ENCODE peak calls at places on chromosomes 2 and 18, in nine cellular contexts. H, E, S, T, B, X, U, O and A are unnamed samples.

GRCh38 chr2:105490956-105491355 is 92.1 kb upstream of the FHL2 start:
- DNase-seq in E (no peak), U (no peak), H (no peak), T (no peak), B (no peak), S (no peak), O (no peak), X (peak; percentile 34), A (no peak)

GRCh38 chr2:60475311-60475830 is 78.1 kb downstream of the BCL11A start:
- DNase-seq in E (no peak), U (no peak), T (no peak), H (no peak), B (no peak), S (no peak), O (no peak), X (no peak), A (no peak)

GRCh38 chr2:132252894-132253264 is 91.1 kb upstream of the ANKRD30BL start:
- DNase-seq in X (no peak), T (no peak), S (no peak), B (no peak), E (no peak), H (no peak), O (no peak), U (no peak), A (no peak)

GRCh38 chr18:58310517-58310916 is 266.5 kb downstream of the NEDD4L start:
- DNase-seq in S (no peak), B (no peak), O (no peak), X (peak; percentile 87), T (peak; percentile 51), U (no peak), E (peak; percentile 84), H (peak; percentile 56), A (peak; percentile 44)

GRCh38 chr2:6986894-6987487 is 69.8 kb downstream of the RNF144A start:
- DNase-seq in U (no peak), T (no peak), H (peak; percentile 33), B (no peak), E (no peak), O (no peak), S (no peak), X (no peak), A (no peak)

GRCh38 chr18:34977787-34978532 is 63.3 kb upstream of the MAPRE2 start:
- DNase-seq in U (no peak), O (no peak), X (peak; percentile 76), S (peak; percentile 73), H (no peak), E (peak; percentile 59), B (no peak), T (peak; percentile 37), A (peak; percentile 40)

GRCh38 chr2:170713280-170714155 is 1.6 kb upstream of the SP5 start:
- DNase-seq in H (no peak), B (no peak), E (no peak), U (no peak), O (peak; percentile 57), T (no peak), S (peak; percentile 52), X (peak; percentile 11), A (no peak)

GRCh38 chr18:34697891-34698290 is 12.2 kb upstream of the DTNA start:
- DNase-seq in S (no peak), B (no peak), E (no peak), T (no peak), O (no peak), H (peak; percentile 51), U (no peak), X (no peak), A (no peak)

GRCh38 chr2:55861733-55862132 is 61.8 kb downstream of the EFEMP1 start:
- DNase-seq in U (no peak), E (no peak), H (no peak), O (no peak), S (no peak), T (no peak), X (no peak), B (no peak), A (no peak)

GRCh38 chr2:73063909-73064875 is 7.3 kb downstream of the SFXN5 start:
- DNase-seq in U (peak; percentile 43), T (no peak), O (no peak), S (peak; percentile 88), E (peak; percentile 19), B (no peak), H (peak; percentile 87), X (peak; percentile 28), A (no peak)

GRCh38 chr2:203909192-203909945 is 27.2 kb upstream of the ICOS start:
- DNase-seq in O (peak; percentile 32), B (no peak), T (no peak), X (peak; percentile 11), H (peak; percentile 56), S (peak; percentile 55), U (peak; percentile 65), E (no peak), A (no peak)

GRCh38 chr18:332007-332406 is 64.2 kb upstream of the THOC1 start:
- DNase-seq in B (no peak), X (peak; percentile 19), H (no peak), U (no peak), S (peak; percentile 76), O (no peak), T (peak; percentile 20), E (no peak), A (no peak)

GRCh38 chr2:151071382-151071781 is 190.3 kb downstream of the RBM43 start:
- DNase-seq in B (no peak), H (peak; percentile 33), O (no peak), S (peak; percentile 78), U (no peak), E (no peak), X (no peak), T (no peak), A (no peak)

GRCh38 chr2:20588918-20589871 is 61.7 kb downstream of the HS1BP3 start:
- DNase-seq in E (no peak), U (no peak), O (no peak), T (peak; percentile 10), S (no peak), X (peak; percentile 1), H (no peak), B (no peak), A (no peak)

GRCh38 chr2:195520671-195521155 is 136.3 kb upstream of the SLC39A10 start:
- DNase-seq in B (no peak), X (no peak), E (no peak), H (peak; percentile 97), O (no peak), S (peak; percentile 73), U (peak; percentile 94), T (no peak), A (no peak)

GRCh38 chr2:131105950-131106801 is 1.0 kb downstream of the PLEKHB2 start:
- DNase-seq in U (no peak), S (peak; percentile 67), O (peak; percentile 56), B (no peak), T (no peak), H (peak; percentile 38), E (peak; percentile 24), X (peak; percentile 63), A (peak; percentile 20)

GRCh38 chr2:150472122-150472899 is 15.2 kb downstream of the RND3 start:
- DNase-seq in O (no peak), H (peak; percentile 94), B (no peak), E (no peak), U (no peak), T (peak; percentile 51), S (peak; percentile 33), X (peak; percentile 71), A (no peak)

GRCh38 chr2:48578313-48578712 is 39.3 kb upstream of the GTF2A1L start:
- DNase-seq in B (no peak), E (no peak), O (no peak), X (no peak), T (no peak), S (no peak), H (no peak), U (no peak), A (no peak)

GRCh38 chr2:178404380-178404767 is 46.6 kb downstream of the PRKRA start:
- DNase-seq in T (no peak), B (peak; percentile 71), X (peak; percentile 22), O (no peak), S (no peak), H (peak; percentile 60), U (peak; percentile 69), E (no peak), A (no peak)

GRCh38 chr18:7273301-7273911 is 42.5 kb downstream of the LRRC30 start:
- DNase-seq in H (peak; percentile 37), B (no peak), U (no peak), E (no peak), O (no peak), S (peak; percentile 65), T (peak; percentile 65), X (peak; percentile 15), A (no peak)

GRCh38 chr2:218876562-218877219 is 4.0 kb upstream of the WNT10A start:
- DNase-seq in T (peak; percentile 52), S (peak; percentile 89), U (no peak), E (peak; percentile 65), O (peak; percentile 92), X (peak; percentile 73), H (peak; percentile 18), B (no peak), A (peak; percentile 77)

GRCh38 chr2:79292231-79292785 is 132.8 kb upstream of the REG3A start:
- DNase-seq in T (no peak), H (no peak), O (no peak), X (no peak), U (no peak), E (no peak), S (no peak), B (no peak), A (no peak)

GRCh38 chr2:134143568-134143967 is 110.3 kb upstream of the MGAT5 start:
- DNase-seq in O (no peak), T (no peak), H (peak; percentile 18), U (no peak), B (no peak), E (no peak), S (no peak), X (no peak), A (no peak)

GRCh38 chr18:3130344-3130743 is 89.4 kb downstream of the MYOM1 start:
- DNase-seq in S (no peak), B (no peak), T (no peak), U (no peak), E (no peak), H (no peak), X (no peak), O (no peak), A (no peak)

GRCh38 chr2:110660558-110660957 is 17.3 kb downstream of the BUB1 start:
- DNase-seq in T (no peak), H (no peak), X (no peak), E (no peak), S (no peak), B (no peak), U (no peak), O (no peak), A (no peak)

GRCh38 chr2:158319269-158319668 is 137.3 kb downstream of the CCDC148 start:
- DNase-seq in E (no peak), S (peak; percentile 32), H (no peak), B (no peak), T (no peak), O (no peak), U (no peak), X (no peak), A (no peak)

GRCh38 chr2:238786379-238786778 is 61.5 kb upstream of the TWIST2 start:
- DNase-seq in B (no peak), X (no peak), T (no peak), U (no peak), H (no peak), S (no peak), O (no peak), E (no peak), A (no peak)

GRCh38 chr2:218832520-218832919 is 917 bp upstream of the PRKAG3 start:
- DNase-seq in B (no peak), T (peak; percentile 59), X (no peak), S (no peak), E (no peak), O (no peak), H (no peak), U (no peak), A (no peak)

GRCh38 chr18:40851014-40851429 is 1104.0 kb upstream of the PIK3C3 start:
- DNase-seq in E (no peak), O (no peak), H (peak; percentile 85), X (no peak), B (no peak), U (no peak), S (no peak), T (no peak), A (no peak)

GRCh38 chr2:231361701-231362588 is 33.6 kb upstream of the B3GNT7 start:
- DNase-seq in E (no peak), B (peak; percentile 73), S (peak; percentile 33), X (peak; percentile 10), O (no peak), H (no peak), T (no peak), U (no peak), A (no peak)

GRCh38 chr2:14385043-14385442 is 247.5 kb upstream of the LRATD1 start:
- DNase-seq in X (no peak), E (no peak), O (no peak), T (no peak), U (no peak), B (no peak), S (peak; percentile 25), H (no peak), A (no peak)